ENCODE peak calls at places on chromosomes 13 and 19, in ten cellular contexts. B, H, C, Y, P, K, R, F, W and E are unnamed samples.

GRCh38 chr13:80337706-80338105 is 3.2 kb downstream of the SPRY2 start:
- DNase-seq in R (no peak), Y (peak), K (no peak), H (no peak), B (no peak), P (no peak), W (no peak), F (peak), C (no peak), E (no peak)

GRCh38 chr19:32104465-32105235 is 240.8 kb upstream of the ZNF507 start:
- DNase-seq in K (no peak), P (no peak), C (no peak), B (no peak), F (no peak), Y (peak), H (no peak), R (no peak), W (peak), E (no peak)

GRCh38 chr13:61286148-61286745 is 129.4 kb downstream of the PCDH20 start:
- DNase-seq in F (no peak), K (no peak), C (no peak), Y (no peak), W (no peak), H (no peak), R (no peak), B (no peak), P (peak), E (no peak)

GRCh38 chr19:6288737-6289136 is 9.0 kb upstream of the MLLT1 start:
- DNase-seq in C (no peak), R (no peak), W (no peak), H (no peak), B (no peak), K (no peak), P (no peak), Y (no peak), F (no peak), E (no peak)

GRCh38 chr13:71968025-71968424 is 101.0 kb upstream of the DACH1 start:
- DNase-seq in R (no peak), W (no peak), K (no peak), B (no peak), F (no peak), C (peak), Y (peak), P (peak), H (no peak), E (no peak)

GRCh38 chr19:10295847-10296591 is 6.3 kb downstream of the ICAM5 start:
- DNase-seq in F (no peak), K (peak), Y (no peak), C (no peak), R (no peak), H (no peak), B (no peak), P (peak), W (no peak), E (no peak)

GRCh38 chr13:20945952-20946383 is 43.4 kb upstream of the XPO4 start:
- DNase-seq in P (peak), R (no peak), C (no peak), B (no peak), W (no peak), F (no peak), H (no peak), Y (no peak), K (no peak), E (no peak)

GRCh38 chr19:55256562-55257460 is 2.0 kb downstream of the PPP6R1 start:
- DNase-seq in F (peak), W (no peak), R (no peak), H (no peak), B (no peak), K (no peak), Y (no peak), C (no peak), P (no peak), E (no peak)

GRCh38 chr13:77696006-77696862 is 1.3 kb upstream of the SLAIN1 start:
- DNase-seq in H (no peak), P (no peak), K (no peak), F (no peak), W (no peak), B (no peak), C (no peak), R (no peak), Y (peak), E (no peak)

GRCh38 chr19:28612275-28612769 is 600.6 kb downstream of the UQCRFS1 start:
- DNase-seq in F (no peak), Y (no peak), C (no peak), B (no peak), P (peak), H (no peak), R (no peak), W (no peak), K (no peak), E (peak)

GRCh38 chr13:59531571-59532091 is 632.1 kb downstream of the DIAPH3 start:
- DNase-seq in C (peak), R (peak), H (no peak), Y (peak), P (peak), B (peak), F (peak), W (peak), K (no peak), E (no peak)

GRCh38 chr19:49395581-49396407 is 7.7 kb downstream of the KASH5 start:
- DNase-seq in C (no peak), P (no peak), H (no peak), Y (no peak), W (no peak), R (no peak), F (peak), B (no peak), K (no peak), E (no peak)

GRCh38 chr19:5444431-5444830 is 10.8 kb upstream of the ZNRF4 start:
- DNase-seq in Y (no peak), P (no peak), F (no peak), H (no peak), C (no peak), K (no peak), W (no peak), B (no peak), R (no peak), E (no peak)

GRCh38 chr13:68019901-68020300 is 789.8 kb upstream of the PCDH9 start:
- DNase-seq in P (no peak), K (no peak), C (no peak), B (no peak), R (no peak), F (no peak), Y (no peak), H (no peak), W (no peak), E (no peak)

GRCh38 chr19:42092350-42092749 is 16.4 kb downstream of the ZNF574 start:
- DNase-seq in B (no peak), F (no peak), H (no peak), W (no peak), K (no peak), Y (no peak), P (peak), C (no peak), R (no peak), E (no peak)

GRCh38 chr13:102856603-102857002 is 10.8 kb downstream of the ERCC5 start:
- DNase-seq in H (no peak), P (no peak), C (no peak), F (peak), W (no peak), Y (peak), R (no peak), B (peak), K (no peak), E (no peak)

GRCh38 chr13:19888799-19889198 is 25.4 kb upstream of the ZMYM5 start:
- DNase-seq in W (no peak), H (no peak), F (peak), C (no peak), B (peak), Y (peak), P (no peak), R (peak), K (no peak), E (no peak)

GRCh38 chr19:15672580-15673175 is at the start of gene CYP4F12:
- DNase-seq in F (peak), W (peak), K (no peak), P (no peak), C (no peak), H (no peak), R (no peak), Y (no peak), B (no peak), E (peak)

GRCh38 chr19:4774136-4774535 is 17.4 kb upstream of the FEM1A start:
- DNase-seq in F (no peak), K (no peak), W (no peak), P (no peak), B (no peak), R (no peak), Y (no peak), H (no peak), C (no peak), E (no peak)

GRCh38 chr13:82962422-82962821 is 919.9 kb downstream of the SLITRK1 start:
- DNase-seq in H (no peak), W (no peak), P (no peak), K (no peak), R (no peak), C (peak), Y (peak), B (no peak), F (peak), E (no peak)

GRCh38 chr13:72698164-72698563 is 29.3 kb downstream of the MZT1 start:
- DNase-seq in P (no peak), K (no peak), Y (no peak), B (peak), W (no peak), F (no peak), H (no peak), R (no peak), C (no peak), E (no peak)

GRCh38 chr13:97631158-97631557 is 197.2 kb downstream of the RAP2A start:
- DNase-seq in Y (no peak), F (no peak), W (no peak), K (no peak), R (no peak), P (peak), B (no peak), H (no peak), C (no peak), E (no peak)

GRCh38 chr19:56245062-56245740 is 27.3 kb upstream of the EDDM13 start:
- DNase-seq in W (no peak), B (peak), K (no peak), F (no peak), H (no peak), P (no peak), C (no peak), R (peak), Y (no peak), E (no peak)

GRCh38 chr19:48873476-48874308 is 1.5 kb downstream of the PPP1R15A start:
- DNase-seq in K (peak), W (no peak), B (no peak), C (no peak), Y (no peak), R (peak), P (no peak), F (peak), H (no peak), E (no peak)